ENCODE peak calls at places on chromosomes 11 and 22, in eight cellular contexts. V, A, I, L, R, T, S and N are unnamed samples.
A peak's percentile ranks its signal among the peaks of the same experiment; 100 is the strongest.

GRCh38 chr11:108237058-108237481 is 14.2 kb downstream of the ATM start:
- DNase-seq in S (no peak), L (no peak), V (no peak), A (no peak), R (no peak), I (no peak), T (no peak), N (no peak)

GRCh38 chr11:111949519-111950426 is 12.6 kb downstream of the DIXDC1 start:
- DNase-seq in T (no peak), V (no peak), S (no peak), R (no peak), I (no peak), A (no peak), L (no peak), N (no peak)

GRCh38 chr11:114562166-114562916 is 2.7 kb upstream of the NXPE1 start:
- DNase-seq in V (no peak), A (no peak), R (no peak), S (no peak), L (peak; percentile 76), T (no peak), I (no peak), N (peak; percentile 98)

GRCh38 chr11:82996966-82997606 is 74.6 kb downstream of the RAB30 start:
- DNase-seq in I (no peak), L (peak; percentile 32), V (no peak), S (no peak), R (no peak), A (no peak), T (no peak), N (no peak)

GRCh38 chr11:33997473-33998347 is 53.8 kb upstream of the CAPRIN1 start:
- DNase-seq in S (peak; percentile 72), V (no peak), T (no peak), I (no peak), L (peak; percentile 12), A (no peak), R (no peak), N (peak; percentile 21)

GRCh38 chr11:122198291-122198983 is 82.4 kb upstream of the BLID start:
- DNase-seq in T (no peak), A (no peak), I (no peak), S (no peak), V (no peak), L (no peak), R (no peak), N (no peak)

GRCh38 chr22:40714514-40714966 is 35.3 kb downstream of the MCHR1 start:
- DNase-seq in L (peak; percentile 71), T (peak; percentile 4), I (no peak), V (no peak), A (peak; percentile 59), R (no peak), S (peak; percentile 39), N (peak; percentile 62)

GRCh38 chr11:33394431-33395109 is 137.4 kb downstream of the HIPK3 start:
- DNase-seq in R (no peak), A (no peak), L (no peak), T (no peak), V (no peak), I (no peak), S (no peak), N (no peak)